ENCODE peak calls at places on chromosomes 12 and 14, in four cellular contexts. One of them, this sample, is unnamed.

GRCh38 chr12:67674417-67674816 is 25.9 kb downstream of the DYRK2 start:
- DNase-seq in myocyte: peak
- DNase-seq in foreskin melanocyte: no peak
- DNase-seq in iPS-NIHi11: no peak
- DNase-seq in this sample: no peak

GRCh38 chr12:71371132-71371531 is 68.5 kb upstream of the LGR5 start:
- DNase-seq in iPS-NIHi11: no peak
- DNase-seq in foreskin melanocyte: no peak
- DNase-seq in myocyte: peak
- DNase-seq in this sample: peak

GRCh38 chr12:29164477-29165163 is 15.5 kb downstream of the FAR2 start:
- DNase-seq in foreskin melanocyte: peak
- DNase-seq in myocyte: no peak
- DNase-seq in iPS-NIHi11: no peak
- DNase-seq in this sample: peak

GRCh38 chr12:107984973-107985372 is 144.1 kb upstream of the WSCD2 start:
- DNase-seq in iPS-NIHi11: no peak
- DNase-seq in myocyte: no peak
- DNase-seq in foreskin melanocyte: no peak
- DNase-seq in this sample: no peak

GRCh38 chr12:93419388-93420034 is 22.2 kb downstream of the UBE2N start:
- DNase-seq in foreskin melanocyte: peak
- DNase-seq in iPS-NIHi11: peak
- DNase-seq in myocyte: peak
- DNase-seq in this sample: peak

GRCh38 chr14:61288228-61288627 is 7.1 kb upstream of the TMEM30B start:
- DNase-seq in foreskin melanocyte: no peak
- DNase-seq in myocyte: no peak
- DNase-seq in iPS-NIHi11: no peak
- DNase-seq in this sample: no peak

GRCh38 chr12:113422030-113422900 is at the start of gene SDSL:
- DNase-seq in iPS-NIHi11: peak
- DNase-seq in myocyte: peak
- DNase-seq in foreskin melanocyte: peak
- DNase-seq in this sample: peak

GRCh38 chr12:98646165-98646764 is 1.2 kb downstream of the APAF1 start:
- DNase-seq in myocyte: peak
- DNase-seq in iPS-NIHi11: no peak
- DNase-seq in foreskin melanocyte: peak
- DNase-seq in this sample: peak

GRCh38 chr12:130156652-130157275 is 5.5 kb upstream of the FZD10 start:
- DNase-seq in iPS-NIHi11: no peak
- DNase-seq in myocyte: no peak
- DNase-seq in foreskin melanocyte: no peak
- DNase-seq in this sample: no peak